ENCODE peak calls at places on chromosomes 2 and 18, in eight cellular contexts. S is GM03348; N is NCI-H774; Y is DMS 273 treated with DMSO at 0.1 percent for 48 hours; T is stimulated activated CD8-positive, alpha-beta memory T cell treated with anti-CD3 and anti-CD28 coated beads, Interleukin-7, amount 100 ng/mL, for 1 hour; W is adrenal gland; K is stimulated activated naive CD8-positive, alpha-beta T cell treated with anti-CD3 and anti-CD28 coated beads, Interleukin-15, amount 100 ng/mL, for 72 hours; C is fibroblast of lung. U is an unnamed sample.
A peak's percentile ranks its signal among the peaks of the same experiment; 100 is the strongest.

GRCh38 chr18:62450546-62451395 is 72.1 kb upstream of the ZCCHC2 start:
- DNase-seq in K (no peak), T (no peak), N (peak; percentile 21), C (peak; percentile 78), W (peak; percentile 97), Y (peak; percentile 94), S (peak; percentile 63), U (peak; percentile 13)

GRCh38 chr18:31664101-31664500 is 20.3 kb downstream of the B4GALT6 start:
- DNase-seq in S (no peak), C (no peak), W (no peak), N (no peak), Y (no peak), K (no peak), T (no peak), U (no peak)

GRCh38 chr18:76351961-76352581 is 143.0 kb downstream of the ZNF516 start:
- DNase-seq in T (no peak), W (no peak), C (peak; percentile 93), K (no peak), Y (peak; percentile 35), S (peak; percentile 94), N (peak; percentile 61), U (peak; percentile 6)

GRCh38 chr2:182593394-182593707 is 122.7 kb upstream of the DNAJC10 start:
- DNase-seq in N (no peak), T (no peak), W (no peak), K (no peak), S (peak; percentile 55), C (peak; percentile 62), Y (no peak), U (peak; percentile 17)

GRCh38 chr18:21053127-21053526 is 58.5 kb downstream of the ROCK1 start:
- DNase-seq in C (peak; percentile 82), N (no peak), Y (no peak), W (no peak), T (no peak), K (no peak), S (peak; percentile 82), U (peak; percentile 13)

GRCh38 chr2:100476606-100477005 is 6.3 kb downstream of the NMS start:
- DNase-seq in T (no peak), Y (no peak), C (no peak), W (no peak), K (no peak), N (no peak), S (no peak), U (no peak)

GRCh38 chr2:33620-34019 is 12.7 kb downstream of the FAM110C start:
- DNase-seq in C (no peak), W (no peak), N (no peak), K (no peak), Y (no peak), T (no peak), S (no peak), U (no peak)

GRCh38 chr2:137316075-137316474 is 550.7 kb downstream of the THSD7B start:
- DNase-seq in T (no peak), N (no peak), Y (no peak), S (peak; percentile 38), K (no peak), W (no peak), C (no peak), U (no peak)

GRCh38 chr18:12236934-12237832 is 17.0 kb upstream of the CIDEA start:
- DNase-seq in N (peak; percentile 66), S (peak; percentile 91), W (peak; percentile 78), T (peak; percentile 25), C (peak; percentile 53), K (peak; percentile 66), Y (peak; percentile 15), U (peak; percentile 40)

GRCh38 chr18:27746241-27746640 is 430.7 kb downstream of the CDH2 start:
- DNase-seq in S (no peak), W (no peak), Y (no peak), N (no peak), K (no peak), T (no peak), C (no peak), U (peak; percentile 93)

GRCh38 chr2:120347387-120348010 is 1.6 kb downstream of the INHBB start:
- DNase-seq in C (peak; percentile 13), W (no peak), K (no peak), T (no peak), Y (no peak), N (peak; percentile 7), S (peak; percentile 48), U (no peak)

GRCh38 chr2:187567126-187567525 is 12.9 kb upstream of the TFPI start:
- DNase-seq in N (no peak), K (no peak), T (no peak), C (peak; percentile 88), S (peak; percentile 54), Y (no peak), W (no peak), U (no peak)

GRCh38 chr18:2534906-2535305 is 36.4 kb downstream of the METTL4 start:
- DNase-seq in C (no peak), N (no peak), Y (no peak), K (no peak), S (no peak), T (no peak), W (no peak), U (no peak)

GRCh38 chr2:144115892-144116291 is 404.0 kb downstream of the ZEB2 start:
- DNase-seq in T (no peak), Y (no peak), N (no peak), W (no peak), K (no peak), C (peak; percentile 50), S (peak; percentile 12), U (peak; percentile 13)

GRCh38 chr2:72143441-72144356 is 4.0 kb downstream of the CYP26B1 start:
- DNase-seq in Y (no peak), C (no peak), N (no peak), W (peak; percentile 53), S (no peak), K (no peak), T (no peak), U (no peak)

GRCh38 chr2:71045841-71046495 is 22.5 kb upstream of the NAGK start:
- DNase-seq in S (no peak), W (no peak), N (no peak), K (no peak), Y (no peak), T (no peak), C (no peak), U (no peak)

GRCh38 chr2:173589604-173590277 is 235.1 kb downstream of the CDCA7 start:
- DNase-seq in Y (peak; percentile 69), C (no peak), N (peak; percentile 73), T (no peak), K (no peak), W (no peak), S (no peak), U (no peak)

GRCh38 chr2:241095594-241096290 is 6.3 kb downstream of the MTERF4 start:
- DNase-seq in K (no peak), N (no peak), W (peak; percentile 30), S (no peak), T (no peak), Y (no peak), C (no peak), U (no peak)

GRCh38 chr2:147049888-147050446 is 794.9 kb upstream of the ACVR2A start:
- DNase-seq in S (no peak), N (no peak), W (no peak), C (peak; percentile 37), Y (no peak), K (no peak), T (no peak), U (no peak)

GRCh38 chr2:241870081-241870541 is 582 bp downstream of the RTP5 start:
- DNase-seq in W (no peak), C (no peak), Y (no peak), K (no peak), N (no peak), S (no peak), T (no peak), U (no peak)

GRCh38 chr18:22342625-22343024 is 75.1 kb downstream of the CTAGE1 start:
- DNase-seq in W (peak; percentile 96), Y (no peak), T (no peak), S (peak; percentile 55), K (no peak), C (peak; percentile 65), N (no peak), U (no peak)

GRCh38 chr2:161165266-161165665 is 5.0 kb downstream of the TANK start:
- DNase-seq in W (no peak), C (peak; percentile 72), Y (no peak), S (peak; percentile 60), T (no peak), N (no peak), K (no peak), U (peak; percentile 44)

GRCh38 chr2:109542384-109542783 is 71.4 kb downstream of the SEPTIN10 start:
- DNase-seq in N (no peak), Y (no peak), W (no peak), K (no peak), C (no peak), S (no peak), T (no peak), U (no peak)

GRCh38 chr2:198072655-198073054 is 268.3 kb downstream of the PLCL1 start:
- DNase-seq in W (no peak), Y (no peak), T (no peak), S (no peak), N (no peak), K (no peak), C (no peak), U (no peak)

GRCh38 chr2:72138921-72139381 is 8.7 kb downstream of the CYP26B1 start:
- DNase-seq in C (no peak), Y (no peak), N (no peak), T (no peak), K (no peak), W (no peak), S (no peak), U (no peak)

GRCh38 chr18:54215069-54215468 is 9.4 kb downstream of the MBD2 start:
- DNase-seq in K (no peak), S (no peak), C (peak; percentile 76), T (no peak), Y (no peak), W (no peak), N (no peak), U (no peak)

GRCh38 chr2:10385933-10386773 is 62.0 kb downstream of the ODC1 start:
- DNase-seq in K (no peak), W (no peak), C (peak; percentile 69), Y (no peak), N (no peak), S (peak; percentile 66), T (no peak), U (no peak)

GRCh38 chr2:55871637-55872036 is 51.9 kb downstream of the EFEMP1 start:
- DNase-seq in Y (no peak), C (no peak), N (no peak), T (no peak), W (no peak), K (no peak), S (no peak), U (no peak)

GRCh38 chr18:12023375-12023774 is 42.1 kb downstream of the IMPA2 start:
- DNase-seq in Y (no peak), N (no peak), T (no peak), C (no peak), W (no peak), K (no peak), S (no peak), U (no peak)

GRCh38 chr2:158359846-158360245 is 96.7 kb downstream of the CCDC148 start:
- DNase-seq in N (no peak), W (no peak), C (no peak), Y (no peak), K (no peak), T (no peak), S (no peak), U (no peak)

GRCh38 chr2:47061989-47062678 is 93.0 kb downstream of the STPG4 start:
- DNase-seq in T (no peak), K (no peak), C (no peak), W (peak; percentile 69), N (no peak), S (no peak), Y (peak; percentile 40), U (no peak)

GRCh38 chr2:188811522-188811921 is 162.7 kb upstream of the COL3A1 start:
- DNase-seq in K (no peak), S (peak; percentile 45), N (no peak), W (no peak), T (no peak), Y (no peak), C (peak; percentile 85), U (no peak)

GRCh38 chr2:119827866-119828507 is 68.3 kb downstream of the PTPN4 start:
- DNase-seq in C (peak; percentile 56), K (peak; percentile 9), W (no peak), T (no peak), Y (peak; percentile 76), N (no peak), S (no peak), U (no peak)

GRCh38 chr2:203690110-203691047 is 16.1 kb upstream of the CD28 start:
- DNase-seq in T (no peak), S (peak; percentile 24), N (no peak), Y (no peak), W (no peak), C (no peak), K (no peak), U (no peak)

U was measured in foreskin melanocyte.